ENCODE peak calls at places on chromosomes 2 and 18, in nine cellular contexts. M is HTR-8/SVneo; Z is AG08395; Y is RPMI7951; W is activated CD8-positive, alpha-beta memory T cell treated with anti-CD3 and anti-CD28 coated beads, Interleukin-2, amount 50 U/mL, for 48 hours; V is HFF-Myc; T is iris pigment epithelial cell; L is T-helper 2 cell; O is upper lobe of right lung. E is an unnamed sample.
A peak's percentile ranks its signal among the peaks of the same experiment; 100 is the strongest.

GRCh38 chr18:8139127-8139591 is 470.1 kb upstream of the RAB12 start:
- DNase-seq in M (no peak), Z (no peak), Y (no peak), W (no peak), V (no peak), T (peak; percentile 51), L (no peak), O (no peak), E (peak; percentile 56)

GRCh38 chr2:147399011-147399410 is 445.8 kb upstream of the ACVR2A start:
- DNase-seq in M (no peak), Z (no peak), Y (no peak), W (no peak), V (no peak), T (no peak), L (no peak), O (no peak), E (no peak)

GRCh38 chr2:11029136-11029535 is 117.4 kb downstream of the KCNF1 start:
- DNase-seq in M (no peak), Z (no peak), Y (no peak), W (no peak), V (no peak), T (no peak), L (no peak), O (no peak), E (no peak)

GRCh38 chr2:47899915-47900314 is 6.4 kb downstream of the FBXO11 start:
- DNase-seq in M (no peak), Z (no peak), Y (no peak), W (no peak), V (no peak), T (no peak), L (no peak), O (no peak), E (no peak)

GRCh38 chr2:54067851-54068375 is 47.5 kb upstream of the ACYP2 start:
- DNase-seq in M (no peak), Z (no peak), Y (no peak), W (no peak), V (no peak), T (no peak), L (no peak), O (no peak), E (no peak)

GRCh38 chr2:233400341-233400740 is 46.0 kb downstream of the DGKD start:
- DNase-seq in M (no peak), Z (no peak), Y (no peak), W (peak; percentile 56), V (no peak), T (no peak), L (no peak), O (no peak), E (no peak)

GRCh38 chr18:6373187-6373586 is 41.5 kb downstream of the L3MBTL4 start:
- DNase-seq in M (no peak), Z (no peak), Y (no peak), W (no peak), V (no peak), T (no peak), L (no peak), O (no peak), E (no peak)

GRCh38 chr2:68756178-68756577 is 21.6 kb downstream of the ARHGAP25 start:
- DNase-seq in M (no peak), Z (no peak), Y (no peak), W (no peak), V (no peak), T (no peak), L (no peak), O (no peak), E (no peak)

GRCh38 chr2:29189052-29189451 is 73.8 kb downstream of the CLIP4 start:
- DNase-seq in M (no peak), Z (no peak), Y (no peak), W (no peak), V (no peak), T (no peak), L (no peak), O (no peak), E (no peak)

GRCh38 chr2:216339456-216340279 is 32.6 kb downstream of the MARCHF4 start:
- DNase-seq in M (no peak), Z (peak; percentile 71), Y (peak; percentile 72), W (no peak), V (peak; percentile 72), T (peak; percentile 57), L (no peak), O (no peak), E (no peak)

GRCh38 chr18:8822643-8823042 is 117.3 kb downstream of the MTCL1 start:
- DNase-seq in M (no peak), Z (no peak), Y (no peak), W (no peak), V (no peak), T (no peak), L (no peak), O (no peak), E (no peak)

GRCh38 chr2:143682643-143683042 is 553.4 kb downstream of the ARHGAP15 start:
- DNase-seq in M (no peak), Z (no peak), Y (no peak), W (no peak), V (no peak), T (no peak), L (no peak), O (no peak), E (no peak)

GRCh38 chr2:45692566-45692965 is 41.1 kb downstream of the PRKCE start:
- DNase-seq in M (no peak), Z (no peak), Y (no peak), W (no peak), V (no peak), T (no peak), L (no peak), O (no peak), E (no peak)

GRCh38 chr2:134083548-134083947 is 170.3 kb upstream of the MGAT5 start:
- DNase-seq in M (no peak), Z (no peak), Y (no peak), W (no peak), V (no peak), T (no peak), L (no peak), O (no peak), E (no peak)

GRCh38 chr2:216619411-216620393 is 13.5 kb upstream of the IGFBP2 start:
- DNase-seq in M (no peak), Z (no peak), Y (no peak), W (no peak), V (no peak), T (peak; percentile 69), L (no peak), O (no peak), E (no peak)

GRCh38 chr2:9071032-9071431 is 67.5 kb upstream of the MBOAT2 start:
- DNase-seq in M (peak; percentile 65), Z (peak; percentile 43), Y (peak; percentile 85), W (no peak), V (peak; percentile 65), T (peak; percentile 89), L (no peak), O (no peak), E (no peak)

GRCh38 chr2:186129767-186130581 is 356.1 kb upstream of the ZC3H15 start:
- DNase-seq in M (no peak), Z (no peak), Y (no peak), W (no peak), V (no peak), T (peak; percentile 67), L (no peak), O (no peak), E (no peak)